ENCODE peak calls at places on chromosome X, in six cellular contexts. S is endodermal cell; N is kidney; F is right cardiac atrium; B is lower lobe of right lung; U is CD4-positive, CD25-positive, alpha-beta regulatory T cell. E is an unnamed sample.

GRCh38 chrX:115023139-115023538 is 5.7 kb upstream of the IL13RA2 start:
- DNase-seq in B (no peak), S (no peak), N (no peak), F (no peak), U (no peak), E (no peak)

GRCh38 chrX:109327271-109327670 is 154.6 kb downstream of the GUCY2F start:
- DNase-seq in B (no peak), F (no peak), N (no peak), S (no peak), U (no peak), E (no peak)

GRCh38 chrX:96394566-96394965 is 290.1 kb upstream of the DIAPH2 start:
- DNase-seq in B (no peak), S (no peak), F (no peak), N (no peak), U (no peak), E (no peak)

GRCh38 chrX:19577181-19577810 is 62.0 kb upstream of the MAP3K15 start:
- DNase-seq in N (no peak), S (no peak), F (no peak), B (no peak), U (no peak), E (no peak)

GRCh38 chrX:124665878-124666425 is 319.6 kb downstream of the SH2D1A start:
- DNase-seq in U (no peak), S (no peak), F (no peak), N (no peak), B (no peak), E (no peak)

GRCh38 chrX:17635231-17635630 is 102.1 kb upstream of the SCML1 start:
- DNase-seq in B (no peak), N (peak), F (no peak), S (peak), U (no peak), E (no peak)

GRCh38 chrX:152632445-152633097 is 5.1 kb upstream of the GABRQ start:
- DNase-seq in N (no peak), B (no peak), U (peak), S (peak), F (peak), E (no peak)

GRCh38 chrX:147912093-147912801 is 528 bp downstream of the FMR1 start:
- DNase-seq in F (peak), N (peak), S (peak), B (peak), U (peak), E (peak)

GRCh38 chrX:68938244-68939004 is 109.6 kb downstream of the EFNB1 start:
- DNase-seq in S (peak), N (peak), F (peak), U (no peak), B (no peak), E (peak)

GRCh38 chrX:147770858-147771257 is 140.9 kb upstream of the FMR1 start:
- DNase-seq in F (no peak), U (no peak), B (no peak), S (no peak), N (no peak), E (no peak)

GRCh38 chrX:33726281-33727160 is 405.6 kb downstream of the FAM47A start:
- DNase-seq in S (peak), N (peak), F (peak), U (no peak), B (peak), E (no peak)

GRCh38 chrX:1592128-1592862 is 891 bp downstream of the AKAP17A start:
- DNase-seq in U (no peak), B (no peak), F (peak), S (peak), N (peak), E (peak)

GRCh38 chrX:104047171-104047570 is 7.4 kb downstream of the H2BW2 start:
- DNase-seq in S (no peak), U (no peak), N (no peak), F (no peak), B (no peak), E (no peak)

GRCh38 chrX:45781901-45782553 is 581.4 kb upstream of the DIPK2B start:
- DNase-seq in N (no peak), B (no peak), F (no peak), S (no peak), U (no peak), E (no peak)

GRCh38 chrX:2823795-2824386 is 4.8 kb upstream of the GYG2 start:
- DNase-seq in F (no peak), U (no peak), N (no peak), B (no peak), S (peak), E (no peak)

GRCh38 chrX:120769576-120770341 is 105.9 kb downstream of the CT47B1 start:
- DNase-seq in B (no peak), S (no peak), F (no peak), N (no peak), U (no peak), E (no peak)

GRCh38 chrX:28542791-28543190 is 44.5 kb upstream of the IL1RAPL1 start:
- DNase-seq in B (no peak), F (no peak), S (no peak), N (no peak), U (no peak), E (no peak)

GRCh38 chrX:33336783-33337182 is 125.4 kb upstream of the DMD start:
- DNase-seq in S (peak), U (no peak), F (no peak), B (no peak), N (no peak), E (no peak)

GRCh38 chrX:129748265-129748664 is 9.5 kb downstream of the XPNPEP2 start:
- DNase-seq in S (no peak), F (no peak), N (no peak), B (no peak), U (no peak), E (no peak)

GRCh38 chrX:117743469-117744251 is 372.9 kb downstream of the KLHL13 start:
- DNase-seq in B (no peak), N (no peak), F (no peak), U (no peak), S (peak), E (no peak)

GRCh38 chrX:57772637-57773036 is 92.6 kb upstream of the NLRP2B start:
- DNase-seq in U (no peak), F (no peak), N (no peak), S (no peak), B (no peak), E (no peak)

GRCh38 chrX:33133320-33133719 is 78.0 kb downstream of the DMD start:
- DNase-seq in B (no peak), U (no peak), F (no peak), S (no peak), N (no peak), E (no peak)

GRCh38 chrX:295136-295535 is 14.0 kb downstream of the PLCXD1 start:
- DNase-seq in S (no peak), N (peak), F (peak), U (no peak), B (peak), E (peak)

GRCh38 chrX:76862509-76862908 is 435.0 kb downstream of the MAGEE1 start:
- DNase-seq in S (no peak), F (no peak), N (no peak), U (no peak), B (no peak), E (no peak)

GRCh38 chrX:120697053-120697452 is 67.2 kb upstream of the C1GALT1C1 start:
- DNase-seq in U (peak), N (no peak), S (no peak), B (no peak), F (no peak), E (no peak)

GRCh38 chrX:68841251-68842049 is 12.6 kb downstream of the EFNB1 start:
- DNase-seq in F (peak), B (peak), N (no peak), U (no peak), S (no peak), E (no peak)

GRCh38 chrX:124534530-124534929 is 188.2 kb downstream of the SH2D1A start:
- DNase-seq in U (no peak), N (no peak), S (peak), B (no peak), F (no peak), E (no peak)

GRCh38 chrX:8273451-8273894 is 102.4 kb upstream of the VCX2 start:
- DNase-seq in B (no peak), F (no peak), S (no peak), N (no peak), U (no peak), E (no peak)
- H3K4me3 ChIP-seq in B (no peak), F (no peak), S (no peak), N (no peak), U (no peak), E (no peak)

DNA sequence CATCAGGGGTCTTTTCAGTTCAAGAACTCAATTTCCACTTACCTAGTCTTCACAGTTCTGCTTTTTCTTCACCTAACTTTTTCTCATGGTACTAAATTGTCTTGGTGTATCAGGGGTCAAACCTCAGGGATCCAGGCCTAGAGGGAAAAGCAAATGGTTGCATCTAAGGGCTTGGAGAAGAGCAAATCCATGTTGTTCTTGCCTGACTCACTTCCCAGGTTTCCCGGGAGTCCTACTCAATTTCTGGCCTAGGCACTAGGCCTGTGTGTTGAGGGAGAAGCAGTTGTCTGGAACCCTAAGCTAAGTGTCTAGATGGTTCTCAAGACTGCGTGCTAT is 191.9 kb upstream of the STK26 start:
- DNase-seq in S (no peak), B (no peak), N (no peak), U (no peak), F (no peak), E (no peak)
- H3K27ac ChIP-seq in S (peak), B (peak), N (peak), U (no peak), F (peak), E (peak)

GRCh38 chrX:40734956-40735317 is 405 bp downstream of the MED14 start:
- DNase-seq in S (no peak), N (no peak), B (peak), F (peak), U (no peak), E (no peak)
- H3K4me3 ChIP-seq in S (peak), N (peak), B (peak), F (peak), U (peak), E (peak)

DNA sequence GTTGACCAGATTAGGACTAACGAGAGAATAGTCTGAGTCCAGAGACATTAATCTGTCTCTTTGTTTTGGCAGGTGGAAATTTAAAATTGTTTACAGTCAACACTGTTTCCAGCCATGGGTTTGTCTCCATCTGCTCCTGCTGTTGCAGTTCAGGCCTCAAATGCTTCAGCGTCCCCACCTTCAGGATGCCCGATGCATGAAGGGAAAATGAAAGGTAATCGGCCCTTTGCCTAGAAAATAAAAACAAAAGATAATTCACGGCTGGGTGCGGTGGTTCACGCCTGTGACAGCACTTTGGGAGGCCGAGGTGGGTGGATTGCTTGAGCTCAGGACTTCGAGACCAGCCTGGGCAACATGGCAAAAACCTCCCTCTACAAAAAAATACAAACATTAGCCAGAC is 815 bp downstream of the HCCS start:
- DNase-seq in S (no peak), U (no peak), F (no peak), B (no peak), N (no peak), E (no peak)
- H3K27ac ChIP-seq in S (peak), U (peak), F (peak), B (peak), N (peak), E (peak)

GRCh38 chrX:100831219-100831946 is 11.2 kb downstream of the CSTF2 start:
- DNase-seq in F (no peak), U (no peak), B (no peak), S (no peak), N (no peak), E (no peak)

GRCh38 chrX:100829730-100830129 is 9.5 kb downstream of the CSTF2 start:
- DNase-seq in N (no peak), U (peak), S (no peak), B (no peak), F (no peak), E (no peak)

GRCh38 chrX:100830547-100830946 is 10.4 kb downstream of the CSTF2 start:
- DNase-seq in B (no peak), N (no peak), U (peak), S (no peak), F (no peak), E (no peak)

GRCh38 chrX:100830143-100830542 is 10.0 kb downstream of the CSTF2 start:
- DNase-seq in S (no peak), U (no peak), B (no peak), F (no peak), N (no peak), E (no peak)
- H3K4me3 ChIP-seq in S (no peak), U (peak), B (no peak), F (no peak), N (no peak), E (no peak)

GRCh38 chrX:13167444-13168207 is 123.2 kb upstream of the FAM9C start:
- DNase-seq in F (peak), N (no peak), S (no peak), B (no peak), U (no peak), E (no peak)

GRCh38 chrX:13165266-13165665 is 120.8 kb upstream of the FAM9C start:
- DNase-seq in N (no peak), B (no peak), U (no peak), S (no peak), F (no peak), E (no peak)

GRCh38 chrX:13168276-13168675 is 123.9 kb upstream of the FAM9C start:
- DNase-seq in S (no peak), U (no peak), F (no peak), B (no peak), N (no peak), E (no peak)

GRCh38 chrX:13164611-13165010 is 120.2 kb upstream of the FAM9C start:
- DNase-seq in F (no peak), B (no peak), S (peak), N (no peak), U (no peak), E (no peak)

DNA sequence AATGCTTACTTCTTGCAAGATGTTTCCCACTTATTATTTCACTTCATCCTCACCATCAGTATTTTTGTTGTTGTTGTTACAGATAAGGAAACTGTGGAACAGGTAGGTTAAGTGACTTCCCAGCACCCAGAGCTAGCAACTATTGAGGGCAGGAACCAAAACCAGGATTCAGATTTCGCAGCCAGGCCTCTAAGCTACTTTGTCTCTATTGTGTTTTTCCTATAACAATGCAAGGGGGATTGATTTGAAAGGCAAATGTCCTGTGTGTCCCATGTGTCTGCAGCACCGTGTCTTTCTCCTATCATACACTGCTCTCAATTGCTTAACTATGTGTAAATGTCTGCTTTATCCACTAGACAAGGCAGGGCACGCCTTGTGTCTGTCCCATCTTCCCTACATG is 121.3 kb upstream of the FAM9C start:
- DNase-seq in N (no peak), F (no peak), S (no peak), B (no peak), U (no peak), E (no peak)
- H3K27ac ChIP-seq in N (no peak), F (peak), S (peak), B (peak), U (no peak), E (no peak)

GRCh38 chrX:133983243-133983973 is 2.0 kb downstream of the GPC3 start:
- DNase-seq in S (no peak), N (no peak), B (no peak), F (no peak), U (no peak), E (no peak)
- H3K4me3 ChIP-seq in S (peak), N (no peak), B (no peak), F (no peak), U (no peak), E (no peak)

DNA sequence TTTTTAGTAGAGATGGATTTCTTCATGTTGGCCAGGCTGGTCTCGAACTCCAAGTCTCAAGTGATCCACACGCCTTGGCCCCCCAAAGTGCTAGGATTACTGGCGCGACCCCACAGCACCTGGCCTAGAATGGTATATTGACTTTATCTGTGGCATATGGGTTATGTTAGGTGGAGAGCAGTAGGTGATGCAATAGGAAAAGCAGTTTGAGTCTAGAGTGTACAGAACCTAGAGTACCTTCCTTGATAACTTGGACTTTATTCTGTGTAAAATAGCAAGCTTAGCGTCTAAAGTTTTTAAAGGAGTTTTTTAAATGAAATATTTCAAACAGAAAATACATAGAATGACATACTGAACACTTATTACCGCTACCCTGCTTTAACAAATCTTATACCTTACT is 312.0 kb upstream of the ZCCHC13 start:
- DNase-seq in B (no peak), F (no peak), S (no peak), N (no peak), U (no peak), E (no peak)
- H3K27ac ChIP-seq in B (no peak), F (no peak), S (no peak), N (no peak), U (no peak), E (no peak)

DNA sequence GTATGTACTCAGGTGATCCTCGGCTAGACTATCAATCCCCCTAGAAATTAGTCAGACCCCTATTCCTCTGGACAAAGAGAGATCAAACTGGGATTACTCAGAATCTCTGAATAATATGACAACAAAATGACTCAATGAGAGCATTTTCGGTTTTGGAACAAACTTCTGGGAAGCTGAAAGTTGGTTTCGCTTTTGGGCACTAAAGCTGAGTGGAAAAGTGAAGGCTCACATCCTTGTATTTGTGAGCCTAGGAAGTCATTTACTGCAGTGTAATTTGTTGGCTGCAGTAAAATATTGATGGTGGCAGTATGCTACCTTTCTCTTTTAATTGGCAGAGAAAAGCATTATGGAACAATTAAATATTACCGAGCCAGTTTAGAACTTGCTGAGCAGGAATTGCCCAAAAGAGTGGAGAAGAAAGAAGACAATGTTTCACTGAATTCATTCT is 69.4 kb downstream of the AGTR2 start:
- DNase-seq in F (no peak), S (no peak), B (no peak), U (no peak), N (no peak), E (no peak)
- H3K4me3 ChIP-seq in F (peak), S (no peak), B (no peak), U (no peak), N (no peak), E (no peak)

DNA sequence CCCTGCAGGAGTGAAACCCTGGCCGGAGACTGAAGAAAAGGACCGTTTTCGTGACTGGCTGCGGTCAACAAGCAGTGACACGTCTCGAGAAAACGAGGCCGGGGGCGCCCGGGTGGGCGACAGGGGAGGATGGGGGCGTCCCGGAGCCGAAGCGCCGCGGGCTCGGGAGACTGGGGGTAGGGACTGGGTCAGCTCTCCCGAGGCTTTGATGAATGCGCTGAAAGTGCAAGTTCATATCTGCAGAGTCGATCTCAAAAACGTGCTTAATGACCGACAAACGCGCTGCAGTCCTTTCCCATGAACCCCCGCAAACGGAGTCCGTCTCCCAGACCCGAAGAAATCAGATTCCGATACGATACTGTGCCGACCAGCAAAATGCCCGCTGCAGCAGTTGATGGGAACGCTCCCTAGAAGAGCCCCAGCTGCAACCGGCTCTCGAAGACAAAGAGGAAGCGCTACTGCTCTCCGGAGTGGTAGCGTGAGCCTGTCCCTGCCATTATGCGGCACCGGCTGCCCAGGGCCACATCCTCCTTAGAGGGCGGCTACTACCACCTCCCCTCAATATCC is 806 bp upstream of the CD99L2 start:
- DNase-seq in U (peak), F (peak), N (peak), S (peak), B (peak), E (peak)
- H3K27ac ChIP-seq in U (no peak), F (peak), N (peak), S (no peak), B (peak), E (peak)